ENCODE peak calls at places on chromosomes 11 and 22, in six cellular contexts. One of them, this sample, is unnamed.

GRCh38 chr11:69157822-69158231 is 2.1 kb downstream of the SMIM38 start:
- DNase-seq in anterior cingulate cortex: no peak
- DNase-seq in dermis blood vessel endothelial cell: no peak
- DNase-seq in activated T-cell treated with anti-CD3 and anti-CD28 coated beads, Interleukin-2, amount 50 U/mL, for 72 hours: no peak
- DNase-seq in epithelial cell of esophagus: no peak
- DNase-seq in brain microvascular endothelial cell: no peak
- DNase-seq in this sample: no peak

GRCh38 chr11:1086171-1087102 is 11.8 kb downstream of the MUC2 start:
- DNase-seq in anterior cingulate cortex: no peak
- DNase-seq in dermis blood vessel endothelial cell: no peak
- DNase-seq in activated T-cell treated with anti-CD3 and anti-CD28 coated beads, Interleukin-2, amount 50 U/mL, for 72 hours: no peak
- DNase-seq in epithelial cell of esophagus: no peak
- DNase-seq in brain microvascular endothelial cell: no peak
- DNase-seq in this sample: no peak

GRCh38 chr22:48181168-48181955 is 1418.9 kb downstream of the TBC1D22A start:
- DNase-seq in anterior cingulate cortex: no peak
- DNase-seq in dermis blood vessel endothelial cell: no peak
- DNase-seq in activated T-cell treated with anti-CD3 and anti-CD28 coated beads, Interleukin-2, amount 50 U/mL, for 72 hours: no peak
- DNase-seq in epithelial cell of esophagus: no peak
- DNase-seq in brain microvascular endothelial cell: no peak
- DNase-seq in this sample: no peak

GRCh38 chr22:37270928-37271650 is 11.2 kb upstream of the CYTH4 start:
- DNase-seq in anterior cingulate cortex: no peak
- DNase-seq in dermis blood vessel endothelial cell: peak; percentile 55
- DNase-seq in activated T-cell treated with anti-CD3 and anti-CD28 coated beads, Interleukin-2, amount 50 U/mL, for 72 hours: no peak
- DNase-seq in epithelial cell of esophagus: no peak
- DNase-seq in brain microvascular endothelial cell: no peak
- DNase-seq in this sample: no peak

GRCh38 chr22:31952459-31952858 is 8.1 kb downstream of the YWHAH start:
- DNase-seq in anterior cingulate cortex: no peak
- DNase-seq in dermis blood vessel endothelial cell: peak; percentile 84
- DNase-seq in activated T-cell treated with anti-CD3 and anti-CD28 coated beads, Interleukin-2, amount 50 U/mL, for 72 hours: no peak
- DNase-seq in epithelial cell of esophagus: peak; percentile 90
- DNase-seq in brain microvascular endothelial cell: peak; percentile 83
- DNase-seq in this sample: peak; percentile 28

GRCh38 chr11:21446939-21447590 is 745.8 kb upstream of the ANO5 start:
- DNase-seq in anterior cingulate cortex: no peak
- DNase-seq in dermis blood vessel endothelial cell: no peak
- DNase-seq in activated T-cell treated with anti-CD3 and anti-CD28 coated beads, Interleukin-2, amount 50 U/mL, for 72 hours: no peak
- DNase-seq in epithelial cell of esophagus: peak; percentile 3
- DNase-seq in brain microvascular endothelial cell: no peak
- DNase-seq in this sample: no peak

GRCh38 chr11:101127348-101127698 is 2.3 kb downstream of the PGR start:
- DNase-seq in anterior cingulate cortex: no peak
- DNase-seq in dermis blood vessel endothelial cell: peak; percentile 2
- DNase-seq in activated T-cell treated with anti-CD3 and anti-CD28 coated beads, Interleukin-2, amount 50 U/mL, for 72 hours: no peak
- DNase-seq in epithelial cell of esophagus: no peak
- DNase-seq in brain microvascular endothelial cell: no peak
- DNase-seq in this sample: no peak

GRCh38 chr11:6404341-6405038 is 14.2 kb downstream of the SMPD1 start:
- DNase-seq in anterior cingulate cortex: peak; percentile 46
- DNase-seq in dermis blood vessel endothelial cell: no peak
- DNase-seq in activated T-cell treated with anti-CD3 and anti-CD28 coated beads, Interleukin-2, amount 50 U/mL, for 72 hours: peak; percentile 46
- DNase-seq in epithelial cell of esophagus: peak; percentile 38
- DNase-seq in brain microvascular endothelial cell: peak; percentile 18
- DNase-seq in this sample: no peak

GRCh38 chr11:64591257-64592233 is 525 bp downstream of the SLC22A12 start:
- DNase-seq in anterior cingulate cortex: no peak
- DNase-seq in dermis blood vessel endothelial cell: no peak
- DNase-seq in activated T-cell treated with anti-CD3 and anti-CD28 coated beads, Interleukin-2, amount 50 U/mL, for 72 hours: no peak
- DNase-seq in epithelial cell of esophagus: no peak
- DNase-seq in brain microvascular endothelial cell: no peak
- DNase-seq in this sample: no peak

GRCh38 chr22:47372596-47373385 is 610.3 kb downstream of the TBC1D22A start:
- DNase-seq in anterior cingulate cortex: no peak
- DNase-seq in dermis blood vessel endothelial cell: no peak
- DNase-seq in activated T-cell treated with anti-CD3 and anti-CD28 coated beads, Interleukin-2, amount 50 U/mL, for 72 hours: no peak
- DNase-seq in epithelial cell of esophagus: no peak
- DNase-seq in brain microvascular endothelial cell: no peak
- DNase-seq in this sample: no peak

GRCh38 chr22:49969751-49970527 is 9.4 kb downstream of the PIM3 start:
- DNase-seq in anterior cingulate cortex: no peak
- DNase-seq in dermis blood vessel endothelial cell: no peak
- DNase-seq in activated T-cell treated with anti-CD3 and anti-CD28 coated beads, Interleukin-2, amount 50 U/mL, for 72 hours: peak; percentile 31
- DNase-seq in epithelial cell of esophagus: no peak
- DNase-seq in brain microvascular endothelial cell: no peak
- DNase-seq in this sample: no peak

GRCh38 chr11:26779466-26779865 is 57.6 kb upstream of the SLC5A12 start:
- DNase-seq in anterior cingulate cortex: no peak
- DNase-seq in dermis blood vessel endothelial cell: no peak
- DNase-seq in activated T-cell treated with anti-CD3 and anti-CD28 coated beads, Interleukin-2, amount 50 U/mL, for 72 hours: no peak
- DNase-seq in epithelial cell of esophagus: no peak
- DNase-seq in brain microvascular endothelial cell: no peak
- DNase-seq in this sample: no peak

GRCh38 chr22:43776081-43776670 is 35.9 kb downstream of the EFCAB6 start:
- DNase-seq in anterior cingulate cortex: no peak
- DNase-seq in dermis blood vessel endothelial cell: no peak
- DNase-seq in activated T-cell treated with anti-CD3 and anti-CD28 coated beads, Interleukin-2, amount 50 U/mL, for 72 hours: no peak
- DNase-seq in epithelial cell of esophagus: peak; percentile 82
- DNase-seq in brain microvascular endothelial cell: peak; percentile 4
- DNase-seq in this sample: no peak

GRCh38 chr22:46068908-46069481 is 81.3 kb upstream of the PPARA start:
- DNase-seq in anterior cingulate cortex: no peak
- DNase-seq in dermis blood vessel endothelial cell: peak; percentile 57
- DNase-seq in activated T-cell treated with anti-CD3 and anti-CD28 coated beads, Interleukin-2, amount 50 U/mL, for 72 hours: no peak
- DNase-seq in epithelial cell of esophagus: no peak
- DNase-seq in brain microvascular endothelial cell: no peak
- DNase-seq in this sample: no peak

GRCh38 chr11:110295487-110296225 is 758 bp downstream of the RDX start:
- DNase-seq in anterior cingulate cortex: peak; percentile 14
- DNase-seq in dermis blood vessel endothelial cell: peak; percentile 65
- DNase-seq in activated T-cell treated with anti-CD3 and anti-CD28 coated beads, Interleukin-2, amount 50 U/mL, for 72 hours: peak; percentile 68
- DNase-seq in epithelial cell of esophagus: peak; percentile 51
- DNase-seq in brain microvascular endothelial cell: peak; percentile 28
- DNase-seq in this sample: no peak

GRCh38 chr11:46075928-46076327 is 45.3 kb downstream of the PHF21A start:
- DNase-seq in anterior cingulate cortex: no peak
- DNase-seq in dermis blood vessel endothelial cell: no peak
- DNase-seq in activated T-cell treated with anti-CD3 and anti-CD28 coated beads, Interleukin-2, amount 50 U/mL, for 72 hours: no peak
- DNase-seq in epithelial cell of esophagus: peak; percentile 37
- DNase-seq in brain microvascular endothelial cell: no peak
- DNase-seq in this sample: no peak

GRCh38 chr22:40967120-40967760 is 16.1 kb downstream of the RBX1 start:
- DNase-seq in anterior cingulate cortex: no peak
- DNase-seq in dermis blood vessel endothelial cell: peak; percentile 56
- DNase-seq in activated T-cell treated with anti-CD3 and anti-CD28 coated beads, Interleukin-2, amount 50 U/mL, for 72 hours: no peak
- DNase-seq in epithelial cell of esophagus: no peak
- DNase-seq in brain microvascular endothelial cell: no peak
- DNase-seq in this sample: no peak